ENCODE peak calls at places on chromosome 21, in eight cellular contexts. U is CD8-positive, alpha-beta T cell; P is IMR-90; Q is psoas muscle; G is gastrocnemius medialis; T is lung; V is MG63; K is uterus. I is an unnamed sample.

GRCh38 chr21:14064296-14064645 is 146.5 kb downstream of the LIPI start:
- DNase-seq in U (no peak), P (peak), Q (no peak), G (no peak), T (no peak), V (no peak), K (no peak), I (no peak)

GRCh38 chr21:26207021-26207420 is 36.5 kb upstream of the APP start:
- DNase-seq in U (no peak), P (no peak), Q (no peak), G (no peak), T (no peak), V (no peak), K (no peak), I (no peak)

GRCh38 chr21:25191141-25191540 is 416.1 kb downstream of the MRPL39 start:
- DNase-seq in U (no peak), P (no peak), Q (no peak), G (no peak), T (no peak), V (no peak), K (no peak), I (no peak)

GRCh38 chr21:36209626-36210171 is 53.1 kb downstream of the DOP1B start:
- DNase-seq in U (peak), P (peak), Q (no peak), G (no peak), T (peak), V (peak), K (no peak), I (peak)

GRCh38 chr21:36773111-36773510 is 74.2 kb downstream of the SIM2 start:
- DNase-seq in U (no peak), P (peak), Q (peak), G (peak), T (peak), V (peak), K (peak), I (peak)

GRCh38 chr21:18810136-18810535 is 406.6 kb upstream of the TMPRSS15 start:
- DNase-seq in U (no peak), P (no peak), Q (no peak), G (no peak), T (no peak), V (no peak), K (no peak), I (no peak)

GRCh38 chr21:25456672-25457071 is 150.6 kb downstream of the MRPL39 start:
- DNase-seq in U (no peak), P (peak), Q (no peak), G (no peak), T (no peak), V (no peak), K (no peak), I (peak)

GRCh38 chr21:43371786-43372185 is 55.1 kb downstream of the SIK1 start:
- DNase-seq in U (no peak), P (no peak), Q (no peak), G (no peak), T (no peak), V (no peak), K (no peak), I (no peak)

GRCh38 chr21:43880111-43880985 is 15.3 kb downstream of the AGPAT3 start:
- DNase-seq in U (no peak), P (peak), Q (peak), G (peak), T (peak), V (peak), K (no peak), I (peak)

GRCh38 chr21:43375827-43376795 is 50.8 kb downstream of the SIK1 start:
- DNase-seq in U (no peak), P (no peak), Q (no peak), G (no peak), T (no peak), V (no peak), K (no peak), I (no peak)

GRCh38 chr21:36263797-36264196 is 56.2 kb upstream of the MORC3 start:
- DNase-seq in U (no peak), P (no peak), Q (no peak), G (no peak), T (no peak), V (no peak), K (no peak), I (no peak)

GRCh38 chr21:31034378-31034777 is 3.9 kb downstream of the KRTAP19-8 start:
- DNase-seq in U (no peak), P (no peak), Q (no peak), G (no peak), T (no peak), V (no peak), K (no peak), I (peak)

GRCh38 chr21:14533555-14534400 is 12.3 kb downstream of the SAMSN1 start:
- DNase-seq in U (no peak), P (no peak), Q (no peak), G (no peak), T (no peak), V (no peak), K (no peak), I (peak)

GRCh38 chr21:31337991-31338891 is 5.8 kb downstream of the TIAM1 start:
- DNase-seq in U (no peak), P (no peak), Q (no peak), G (no peak), T (no peak), V (no peak), K (no peak), I (peak)

GRCh38 chr21:21165063-21165645 is 166.9 kb downstream of the NCAM2 start:
- DNase-seq in U (no peak), P (peak), Q (no peak), G (no peak), T (no peak), V (peak), K (no peak), I (no peak)

GRCh38 chr21:8990326-8991087 is 1530.9 kb upstream of the TPTE start:
- DNase-seq in U (no peak), P (no peak), Q (no peak), G (no peak), T (no peak), V (peak), K (no peak), I (peak)

GRCh38 chr21:25133939-25134338 is 473.3 kb downstream of the MRPL39 start:
- DNase-seq in U (no peak), P (peak), Q (no peak), G (no peak), T (no peak), V (no peak), K (no peak), I (no peak)

GRCh38 chr21:21019681-21020080 is 21.5 kb downstream of the NCAM2 start:
- DNase-seq in U (no peak), P (peak), Q (no peak), G (no peak), T (no peak), V (no peak), K (no peak), I (no peak)

GRCh38 chr21:30207252-30207579 is 8.7 kb downstream of the CLDN8 start:
- DNase-seq in U (no peak), P (no peak), Q (no peak), G (no peak), T (no peak), V (no peak), K (no peak), I (peak)

GRCh38 chr21:33924079-33924765 is 8.6 kb upstream of the ATP5PO start:
- DNase-seq in U (peak), P (peak), Q (peak), G (peak), T (peak), V (peak), K (peak), I (peak)

GRCh38 chr21:43734131-43734634 is 15.3 kb downstream of the PDXK start:
- DNase-seq in U (no peak), P (no peak), Q (no peak), G (no peak), T (no peak), V (no peak), K (no peak), I (peak)

GRCh38 chr21:31136891-31137290 is 98.6 kb upstream of the KRTAP19-8 start:
- DNase-seq in U (no peak), P (peak), Q (no peak), G (no peak), T (no peak), V (peak), K (no peak), I (no peak)

GRCh38 chr21:43723648-43724047 is 4.7 kb downstream of the PDXK start:
- DNase-seq in U (no peak), P (no peak), Q (no peak), G (no peak), T (no peak), V (no peak), K (no peak), I (no peak)

GRCh38 chr21:14862794-14863720 is 201.7 kb downstream of the NRIP1 start:
- DNase-seq in U (no peak), P (peak), Q (no peak), G (no peak), T (no peak), V (no peak), K (no peak), I (peak)

GRCh38 chr21:34004984-34005383 is 68.4 kb upstream of the MRPS6 start:
- DNase-seq in U (no peak), P (no peak), Q (peak), G (no peak), T (no peak), V (peak), K (peak), I (no peak)

GRCh38 chr21:31142600-31142999 is 104.3 kb upstream of the KRTAP19-8 start:
- DNase-seq in U (peak), P (no peak), Q (no peak), G (no peak), T (no peak), V (no peak), K (no peak), I (no peak)

GRCh38 chr21:36542312-36543101 is 62.6 kb upstream of the CLDN14 start:
- DNase-seq in U (no peak), P (no peak), Q (no peak), G (no peak), T (no peak), V (no peak), K (no peak), I (peak)

GRCh38 chr21:35046223-35046690 is 2.8 kb downstream of the RUNX1 start:
- DNase-seq in U (no peak), P (no peak), Q (no peak), G (no peak), T (no peak), V (no peak), K (no peak), I (no peak)
- H3K4me3 ChIP-seq in U (peak), P (no peak), Q (peak), G (peak), T (no peak), V (peak), K (no peak), I (no peak)

DNA sequence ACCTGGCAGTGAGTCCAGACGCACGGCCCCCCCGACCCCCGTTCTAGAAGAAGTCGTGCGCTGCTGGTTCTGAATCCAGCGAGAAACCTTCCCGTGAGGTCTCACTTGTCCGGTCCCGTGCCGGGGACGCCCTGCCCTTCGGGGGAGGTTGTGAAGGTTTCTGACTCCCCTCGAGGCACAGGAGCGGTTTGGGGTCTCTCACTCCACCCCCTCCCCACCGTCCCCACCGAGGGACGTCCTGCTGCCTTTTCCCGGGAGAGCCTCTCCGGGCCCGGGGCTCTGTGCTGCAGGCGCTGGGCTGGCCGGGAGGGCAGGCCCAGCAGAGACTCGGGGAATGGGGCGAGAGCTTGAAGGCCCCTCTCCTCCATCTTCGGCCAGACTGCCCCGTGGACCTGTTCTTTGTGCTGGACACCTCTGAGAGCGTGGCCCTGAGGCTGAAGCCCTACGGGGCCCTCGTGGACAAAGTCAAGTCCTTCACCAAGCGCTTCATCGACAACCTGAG is 737 bp downstream of the COL6A1 start:
- DNase-seq in U (no peak), P (no peak), Q (peak), G (peak), T (no peak), V (no peak), K (peak), I (no peak)
- H3K4me3 ChIP-seq in U (peak), P (peak), Q (peak), G (peak), T (peak), V (peak), K (peak), I (no peak)

DNA sequence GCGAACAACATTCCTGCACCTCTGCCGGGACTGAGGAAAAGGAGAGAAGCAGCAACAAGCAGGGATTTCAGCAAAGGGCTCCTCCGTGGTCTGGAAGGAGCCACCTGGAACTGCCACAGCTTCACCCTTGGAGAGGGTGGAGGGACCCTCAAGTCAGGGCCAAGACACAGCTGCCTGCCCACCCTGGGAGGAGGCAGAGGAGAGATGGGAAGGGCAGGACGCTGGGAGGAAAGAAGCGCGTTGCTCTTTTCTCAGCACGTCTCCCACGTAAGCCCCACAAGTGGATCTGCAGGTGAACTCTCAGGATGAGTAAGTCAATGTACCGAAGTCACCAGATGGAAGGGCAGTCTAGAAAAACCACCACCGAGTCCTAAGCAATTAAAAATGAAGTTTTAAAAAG is 39.6 kb downstream of the SLC19A1 start:
- DNase-seq in U (no peak), P (no peak), Q (no peak), G (no peak), T (no peak), V (no peak), K (peak), I (no peak)
- H3K4me3 ChIP-seq in U (no peak), P (no peak), Q (no peak), G (no peak), T (no peak), V (no peak), K (no peak), I (no peak)

GRCh38 chr21:45735259-45736000 is 91.9 kb downstream of the PCBP3 start:
- DNase-seq in U (no peak), P (no peak), Q (no peak), G (no peak), T (no peak), V (no peak), K (no peak), I (no peak)
- H3K4me3 ChIP-seq in U (no peak), P (no peak), Q (no peak), G (no peak), T (no peak), V (no peak), K (no peak), I (no peak)

DNA sequence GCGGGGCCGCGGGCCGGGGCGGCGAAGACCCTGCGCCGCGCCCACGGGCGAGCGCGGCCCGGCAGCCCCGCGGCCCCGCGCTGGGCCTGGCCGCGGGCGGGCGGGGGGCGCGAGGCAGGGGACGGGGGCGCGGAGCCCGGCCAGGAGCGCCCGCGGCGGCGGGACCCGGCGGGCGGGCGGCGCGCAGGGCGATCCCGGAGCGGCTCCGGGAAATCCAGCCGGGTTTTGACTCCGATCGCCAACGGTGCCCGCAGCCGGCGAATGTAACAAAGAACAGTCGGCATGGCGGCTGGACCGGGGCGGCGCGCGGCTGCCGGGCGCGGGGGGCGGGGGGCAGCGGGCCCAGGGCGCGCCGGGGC is 334 bp downstream of the PRDM15 start:
- DNase-seq in U (peak), P (peak), Q (peak), G (peak), T (peak), V (peak), K (peak), I (peak)
- H3K4me3 ChIP-seq in U (peak), P (peak), Q (peak), G (peak), T (peak), V (peak), K (peak), I (peak)

GRCh38 chr21:38807987-38808386 is 2.3 kb downstream of the ETS2 start:
- DNase-seq in U (no peak), P (peak), Q (no peak), G (no peak), T (no peak), V (no peak), K (no peak), I (no peak)
- H3K4me3 ChIP-seq in U (no peak), P (peak), Q (peak), G (peak), T (peak), V (peak), K (peak), I (peak)

GRCh38 chr21:29145354-29145782 is 14.9 kb downstream of the MAP3K7CL start:
- DNase-seq in U (no peak), P (peak), Q (no peak), G (peak), T (no peak), V (peak), K (no peak), I (peak)
- H3K4me3 ChIP-seq in U (no peak), P (no peak), Q (peak), G (no peak), T (no peak), V (no peak), K (no peak), I (no peak)

DNA sequence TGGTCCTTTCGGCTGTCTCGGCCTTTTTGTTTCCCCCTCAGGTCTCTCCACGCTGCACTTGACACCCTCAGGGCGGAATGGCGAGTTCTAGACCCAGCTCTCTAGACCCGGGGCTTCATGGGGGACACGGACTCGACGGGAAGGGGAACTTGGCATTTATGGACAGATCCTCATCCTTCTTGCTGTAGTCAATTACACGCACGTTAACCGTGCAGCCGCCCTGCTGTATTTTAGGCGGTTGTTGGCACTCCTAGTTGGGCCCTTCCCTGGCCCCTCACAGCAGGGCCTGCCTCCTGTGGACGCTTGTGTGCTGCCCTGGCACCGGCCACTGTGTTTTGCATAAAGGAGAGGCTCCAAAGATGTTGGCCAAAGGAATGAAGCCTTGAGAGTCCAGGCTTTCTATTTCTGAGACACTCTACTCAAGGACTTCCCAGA is 558 bp upstream of the BTG3 start:
- DNase-seq in U (no peak), P (no peak), Q (peak), G (peak), T (peak), V (peak), K (peak), I (no peak)
- H3K4me3 ChIP-seq in U (peak), P (peak), Q (peak), G (peak), T (peak), V (peak), K (peak), I (peak)

GRCh38 chr21:41832230-41833137 is 46.7 kb downstream of the PRDM15 start:
- DNase-seq in U (no peak), P (no peak), Q (no peak), G (no peak), T (no peak), V (no peak), K (no peak), I (no peak)

GRCh38 chr21:41834926-41835663 is 44.0 kb downstream of the PRDM15 start:
- DNase-seq in U (no peak), P (no peak), Q (no peak), G (no peak), T (no peak), V (no peak), K (no peak), I (no peak)

GRCh38 chr21:41834252-41834925 is 44.8 kb downstream of the PRDM15 start:
- DNase-seq in U (no peak), P (no peak), Q (no peak), G (no peak), T (no peak), V (no peak), K (no peak), I (no peak)

GRCh38 chr21:41831453-41831831 is 47.7 kb downstream of the PRDM15 start:
- DNase-seq in U (no peak), P (no peak), Q (no peak), G (no peak), T (no peak), V (no peak), K (no peak), I (no peak)

GRCh38 chr21:41833138-41834115 is 45.7 kb downstream of the PRDM15 start:
- DNase-seq in U (no peak), P (no peak), Q (no peak), G (no peak), T (no peak), V (no peak), K (no peak), I (no peak)
- H3K4me3 ChIP-seq in U (no peak), P (no peak), Q (no peak), G (no peak), T (no peak), V (no peak), K (no peak), I (no peak)

I was measured in bronchial epithelial cell.